ENCODE peak calls at places on chromosomes 4 and X, in four cellular contexts. E, U, N and H are unnamed samples.

GRCh38 chr4:152780267-152780811 is 585 bp downstream of the ARFIP1 start:
- DNase-seq in E (no peak), U (peak), N (peak), H (no peak)

GRCh38 chr4:131288441-131288840 is 1860.7 kb upstream of the PCDH10 start:
- DNase-seq in E (no peak), U (no peak), N (no peak), H (no peak)

GRCh38 chrX:45716747-45717146 is 516.1 kb upstream of the DIPK2B start:
- DNase-seq in E (no peak), U (no peak), N (no peak), H (no peak)

GRCh38 chrX:39688576-39689373 is 409.0 kb downstream of the BCOR start:
- DNase-seq in E (peak), U (peak), N (peak), H (peak)

GRCh38 chr4:140049924-140050681 is 103.9 kb downstream of the MAML3 start:
- DNase-seq in E (peak), U (peak), N (no peak), H (peak)

GRCh38 chr4:168832746-168833575 is 177.1 kb downstream of the CBR4 start:
- DNase-seq in E (peak), U (no peak), N (no peak), H (peak)

GRCh38 chrX:24355095-24355494 is 5.3 kb upstream of the SUPT20HL1 start:
- DNase-seq in E (no peak), U (no peak), N (no peak), H (no peak)

GRCh38 chr4:75726577-75726976 is 2.2 kb downstream of the USO1 start:
- DNase-seq in E (peak), U (peak), N (no peak), H (no peak)

GRCh38 chr4:38957947-38958346 is 74.3 kb downstream of the TMEM156 start:
- DNase-seq in E (no peak), U (no peak), N (no peak), H (no peak)
- H3K4me2 ChIP-seq in E (no peak), U (no peak), N (no peak), H (no peak)

GRCh38 chr4:184392748-184393334 is 81.5 kb downstream of the IRF2 start:
- DNase-seq in E (no peak), U (no peak), N (no peak), H (no peak)

GRCh38 chr4:184388106-184388505 is 86.2 kb downstream of the IRF2 start:
- DNase-seq in E (no peak), U (peak), N (no peak), H (no peak)

GRCh38 chr4:184392321-184392720 is 82.0 kb downstream of the IRF2 start:
- DNase-seq in E (no peak), U (no peak), N (no peak), H (no peak)

GRCh38 chr4:184387351-184387750 is 87.0 kb downstream of the IRF2 start:
- DNase-seq in E (no peak), U (no peak), N (no peak), H (no peak)

DNA sequence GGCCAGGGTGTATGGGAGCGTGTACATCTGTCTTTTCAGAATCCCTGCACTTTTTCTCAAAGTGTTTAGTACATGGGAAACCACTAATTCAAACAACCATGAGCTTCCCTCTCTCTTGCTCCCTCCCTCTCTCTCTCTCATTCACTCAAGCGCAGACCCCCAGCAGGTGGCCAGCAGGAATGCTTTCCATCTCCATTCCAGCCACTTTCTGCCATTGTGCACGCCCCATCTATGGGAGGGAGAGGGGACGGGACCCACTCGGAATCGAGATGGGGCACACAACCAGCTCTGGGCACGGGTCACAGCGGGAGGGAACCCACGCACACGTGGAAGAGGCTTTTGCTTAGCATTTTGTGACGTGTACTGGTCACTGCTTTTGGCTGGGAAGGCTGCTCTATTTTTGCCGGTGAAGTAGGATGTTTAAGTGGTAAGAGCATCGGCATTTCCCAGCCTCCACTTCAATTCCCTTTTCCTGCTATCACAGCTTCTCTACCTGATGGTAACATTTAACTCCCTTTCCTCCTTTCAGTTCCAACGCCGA is 84.3 kb downstream of the IRF2 start:
- DNase-seq in E (peak), U (no peak), N (no peak), H (no peak)
- TF ChIP-seq PHF8 in E (no peak), U (no peak), N (no peak), H (no peak)

DNA sequence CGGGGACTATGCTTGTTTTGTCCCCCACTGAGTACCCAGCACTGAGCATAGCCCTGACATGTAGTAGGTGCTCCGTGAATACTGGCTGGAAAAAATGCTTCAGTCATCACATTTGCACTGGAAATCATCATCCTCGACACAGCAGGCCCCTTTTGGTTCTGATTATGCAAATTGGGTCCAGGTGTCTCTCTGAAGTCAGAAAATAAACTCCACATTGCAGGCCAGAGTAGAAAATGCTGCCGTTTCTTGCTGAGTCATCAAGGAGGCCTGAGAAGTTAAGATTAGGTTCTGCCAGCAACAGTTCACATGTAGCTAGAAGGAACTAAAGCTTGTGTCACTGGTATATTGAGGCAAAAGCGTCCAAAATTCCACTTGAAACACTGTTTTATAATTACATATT is 15.0 kb upstream of the STK32B start:
- DNase-seq in E (no peak), U (peak), N (no peak), H (no peak)
- H3K4me2 ChIP-seq in E (no peak), U (peak), N (no peak), H (no peak)

GRCh38 chrX:56783996-56784620 is 55.1 kb downstream of the NBDY start:
- DNase-seq in E (no peak), U (no peak), N (no peak), H (no peak)
- TF ChIP-seq PHF8 in E (no peak), U (no peak), N (no peak), H (no peak)

DNA sequence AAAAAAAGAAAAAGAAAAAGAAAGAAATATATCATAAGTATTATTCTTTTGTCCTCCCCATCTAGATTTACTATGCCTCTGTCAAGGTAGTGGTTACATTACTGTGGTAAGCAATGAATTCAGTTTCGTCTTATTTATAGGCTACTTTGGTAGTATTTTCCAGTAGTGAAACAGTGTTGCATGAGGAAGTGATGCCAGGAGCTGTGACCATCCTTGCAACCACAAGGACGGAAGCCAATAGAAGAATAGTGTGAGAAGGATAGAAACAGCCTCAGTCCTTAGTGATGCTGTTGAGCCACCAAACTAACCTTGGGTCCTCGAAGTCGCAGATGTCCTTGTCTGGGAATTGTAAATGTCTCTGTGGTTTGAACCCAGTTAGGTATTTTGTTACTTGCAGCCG is 328.5 kb downstream of the PPP3CA start:
- DNase-seq in E (no peak), U (no peak), N (no peak), H (no peak)
- H3K4me2 ChIP-seq in E (no peak), U (no peak), N (no peak), H (no peak)

DNA sequence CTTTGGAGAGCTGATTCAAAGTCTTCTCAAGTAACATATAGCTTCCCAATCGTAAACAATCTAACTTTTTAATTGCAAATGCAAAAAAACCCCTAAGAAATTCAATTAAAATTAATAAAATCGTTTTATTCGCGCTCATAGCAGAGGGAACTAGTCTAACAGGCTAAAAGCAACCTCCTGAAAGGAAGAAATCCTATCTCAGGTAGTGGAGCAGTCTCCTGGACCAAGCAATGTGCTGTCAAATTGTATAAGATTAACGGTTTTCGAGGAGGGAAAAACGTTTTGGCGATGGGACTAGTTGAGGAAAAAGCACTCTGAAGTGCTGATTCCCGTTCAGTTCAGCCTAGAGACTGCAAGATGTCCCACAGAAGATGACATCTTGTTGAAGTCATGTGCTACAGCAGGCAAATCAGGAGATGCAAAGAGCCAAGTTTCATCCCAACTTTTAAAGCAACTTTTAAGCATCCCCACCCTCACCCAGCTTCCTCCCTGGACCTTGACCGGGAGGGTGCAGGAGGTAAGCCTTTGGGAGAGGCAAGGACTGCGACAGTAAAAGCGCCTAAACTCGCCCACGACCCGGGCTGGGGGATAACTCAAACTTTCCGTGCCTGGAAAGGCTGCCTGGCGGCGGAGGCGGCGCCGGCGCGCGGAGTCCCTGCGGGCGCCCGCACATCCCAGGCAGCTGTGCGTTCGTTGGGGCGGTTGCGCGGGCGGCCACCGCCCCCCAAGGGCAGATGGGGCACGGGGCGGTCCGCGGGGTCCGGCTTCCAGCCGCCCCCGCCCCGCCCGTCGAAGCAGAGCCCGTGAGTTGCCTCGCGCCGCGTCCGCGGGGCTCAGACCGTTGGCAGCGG is 784 bp downstream of the MAP7D3 start:
- DNase-seq in E (peak), U (peak), N (no peak), H (peak)
- TF ChIP-seq PHF8 in E (no peak), U (no peak), N (no peak), H (no peak)

DNA sequence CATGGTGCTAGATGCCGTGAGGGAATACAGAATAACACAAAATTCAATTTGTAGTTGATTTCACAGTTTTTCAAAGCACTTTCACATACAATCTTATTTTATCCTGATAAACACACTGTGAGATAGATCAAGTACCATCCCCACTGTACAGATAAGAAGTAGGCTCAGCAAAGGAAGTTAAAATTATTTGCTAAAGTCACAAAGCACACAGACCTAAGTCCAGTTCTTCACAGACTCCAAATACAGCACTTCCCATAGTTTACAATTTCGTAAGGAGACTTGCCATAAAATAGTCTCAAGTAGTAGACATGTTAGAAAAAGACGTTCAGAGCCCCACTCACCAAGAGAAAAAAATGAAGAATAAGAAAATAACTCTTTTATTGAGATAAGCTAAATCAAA is 7.8 kb upstream of the CUL4B start:
- DNase-seq in E (no peak), U (no peak), N (peak), H (no peak)
- H3K4me2 ChIP-seq in E (no peak), U (no peak), N (peak), H (no peak)

DNA sequence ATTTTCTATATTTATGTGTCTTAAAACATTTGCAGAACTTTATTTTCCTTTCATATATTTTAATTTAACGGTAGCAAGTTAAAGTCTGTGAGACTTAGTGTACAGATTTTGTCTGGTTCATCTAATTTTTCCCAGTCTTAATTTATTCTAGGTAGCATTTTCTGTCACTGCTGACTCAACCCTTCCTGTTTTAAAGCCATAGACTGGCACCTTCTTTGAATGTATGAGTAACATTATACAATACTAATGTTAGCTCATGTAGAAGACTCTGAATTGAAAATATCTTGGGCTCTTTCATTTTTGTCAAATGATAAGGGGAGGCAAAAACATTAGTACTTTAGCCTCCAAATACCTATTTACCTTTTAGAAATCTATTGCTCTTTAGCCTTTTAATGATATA is 43.6 kb downstream of the BLTP1 start:
- DNase-seq in E (no peak), U (no peak), N (no peak), H (no peak)
- TF ChIP-seq PHF8 in E (no peak), U (no peak), N (no peak), H (no peak)

GRCh38 chrX:95057341-95057740 is 1383.3 kb downstream of the FAM133A start:
- DNase-seq in E (no peak), U (no peak), N (no peak), H (no peak)
- H3K4me2 ChIP-seq in E (no peak), U (no peak), N (no peak), H (no peak)

GRCh38 chr4:8547912-8548730 is 32.1 kb upstream of the GPR78 start:
- DNase-seq in E (no peak), U (no peak), N (no peak), H (no peak)
- TF ChIP-seq PHF8 in E (no peak), U (no peak), N (no peak), H (no peak)